ENCODE peak calls at places on chromosomes 5 and 9, in four cellular contexts. N is A549, Y is HepG2, F is K562. O is an unnamed sample.

GRCh38 chr5:78787763-78788162 is 139.2 kb upstream of the LHFPL2 start:
- DNase-seq in N (no peak), Y (no peak), F (no peak), O (peak; percentile 82)

GRCh38 chr9:36100532-36100931 is 36.0 kb upstream of the GLIPR2 start:
- DNase-seq in N (no peak), Y (no peak), F (no peak), O (no peak)

GRCh38 chr9:105157178-105157583 is 87.3 kb upstream of the SLC44A1 start:
- DNase-seq in N (peak; percentile 80), Y (peak; percentile 24), F (peak; percentile 14), O (peak; percentile 63)

GRCh38 chr9:126690431-126691051 is 76.8 kb downstream of the LMX1B start:
- DNase-seq in N (peak; percentile 76), Y (no peak), F (peak; percentile 66), O (no peak)

GRCh38 chr9:19149230-19149629 is 21.9 kb upstream of the PLIN2 start:
- DNase-seq in N (no peak), Y (no peak), F (no peak), O (no peak)

GRCh38 chr5:132001647-132002561 is 9.6 kb downstream of the ACSL6 start:
- DNase-seq in N (no peak), Y (peak; percentile 97), F (no peak), O (no peak)

GRCh38 chr5:180097163-180097894 is 25.8 kb upstream of the RNF130 start:
- DNase-seq in N (no peak), Y (no peak), F (no peak), O (no peak)

GRCh38 chr9:11148189-11148588 is 535.4 kb upstream of the PTPRD start:
- DNase-seq in N (no peak), Y (no peak), F (no peak), O (no peak)

GRCh38 chr5:57683036-57683600 is 200.5 kb upstream of the ACTBL2 start:
- DNase-seq in N (no peak), Y (no peak), F (no peak), O (no peak)

GRCh38 chr5:66585291-66585690 is 10.9 kb upstream of the MAST4 start:
- DNase-seq in N (no peak), Y (no peak), F (no peak), O (no peak)

DNA sequence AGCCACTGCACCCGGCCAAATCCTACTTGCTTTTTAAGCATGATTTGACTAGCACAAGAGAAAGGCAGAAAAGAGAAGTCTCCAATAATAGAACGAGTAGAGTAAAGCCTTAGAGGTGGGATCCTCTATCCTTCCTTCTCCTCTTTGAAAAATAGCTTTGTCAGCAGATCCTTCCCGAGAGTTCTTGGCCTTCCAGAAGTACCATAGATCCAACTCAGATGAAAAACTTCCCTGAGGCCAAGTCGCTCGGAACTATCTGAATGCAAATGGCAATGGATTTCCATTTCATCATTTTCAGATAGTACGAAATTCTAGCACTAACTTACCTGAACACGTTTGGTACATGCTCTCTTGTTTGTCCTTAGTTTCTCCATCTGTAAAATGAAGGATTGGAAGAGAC is 52.0 kb upstream of the SLIT3 start:
- DNase-seq in N (no peak), Y (no peak), F (no peak), O (no peak)
- TF ChIP-seq JUN in N (no peak), Y (no peak), F (no peak), O (no peak)

GRCh38 chr5:96031811-96032261 is 70.2 kb upstream of the ELL2 start:
- DNase-seq in N (no peak), Y (no peak), F (no peak), O (no peak)
- TF ChIP-seq MYC in N (no peak), Y (no peak), F (no peak), O (no peak)

GRCh38 chr5:91849069-91849468 is 466.0 kb upstream of the ARRDC3 start:
- DNase-seq in N (no peak), Y (no peak), F (no peak), O (no peak)

GRCh38 chr5:91851670-91852069 is 468.6 kb upstream of the ARRDC3 start:
- DNase-seq in N (no peak), Y (no peak), F (no peak), O (no peak)

GRCh38 chr5:91850031-91850430 is 466.9 kb upstream of the ARRDC3 start:
- DNase-seq in N (no peak), Y (no peak), F (no peak), O (no peak)

GRCh38 chr5:91848453-91848852 is 465.3 kb upstream of the ARRDC3 start:
- DNase-seq in N (peak; percentile 36), Y (peak; percentile 2), F (no peak), O (no peak)
- TF ChIP-seq JUN in N (peak; percentile 18), Y (no peak), F (no peak), O (peak; percentile 12)

GRCh38 chr9:83533296-83533695 is 4.9 kb downstream of the FRMD3 start:
- DNase-seq in N (no peak), Y (no peak), F (no peak), O (no peak)
- TF ChIP-seq MYC in N (no peak), Y (no peak), F (no peak), O (no peak)

GRCh38 chr5:125559296-125559695 is 812.9 kb upstream of the ZNF608 start:
- DNase-seq in N (peak; percentile 19), Y (no peak), F (no peak), O (peak; percentile 99)
- TF ChIP-seq JUN in N (no peak), Y (no peak), F (no peak), O (peak; percentile 80)

GRCh38 chr5:140402258-140403074 is 833 bp downstream of the ANKHD1 start:
- DNase-seq in N (peak; percentile 44), Y (peak; percentile 85), F (peak; percentile 76), O (peak; percentile 71)
- TF ChIP-seq MYC in N (no peak), Y (no peak), F (no peak), O (no peak)

DNA sequence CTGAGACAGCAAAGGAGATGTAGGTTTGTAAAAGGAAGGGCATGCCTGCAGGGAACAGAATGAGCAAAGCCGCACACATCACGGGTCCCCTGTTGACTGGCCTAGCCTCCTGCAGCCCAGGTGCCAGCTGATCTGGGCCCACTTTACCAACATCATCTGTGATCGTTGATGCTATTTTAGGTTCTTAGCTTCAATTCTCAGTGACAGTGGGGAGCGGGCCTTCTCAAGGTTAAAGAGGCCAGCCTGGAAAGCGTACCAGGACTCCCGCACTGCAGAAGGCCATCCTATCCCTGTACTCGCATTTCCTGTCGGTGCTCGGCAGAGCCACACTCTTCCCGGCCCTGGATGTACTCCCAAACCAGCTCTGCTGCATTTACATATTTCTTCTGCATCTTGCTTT is 213.5 kb upstream of the IRX1 start:
- DNase-seq in N (no peak), Y (no peak), F (no peak), O (no peak)
- TF ChIP-seq JUN in N (no peak), Y (no peak), F (no peak), O (no peak)

GRCh38 chr9:130542038-130542437 is 37.3 kb upstream of the FUBP3 start:
- DNase-seq in N (no peak), Y (no peak), F (no peak), O (no peak)

GRCh38 chr9:130544364-130544763 is 35.0 kb upstream of the FUBP3 start:
- DNase-seq in N (no peak), Y (no peak), F (no peak), O (no peak)

GRCh38 chr9:130541533-130541932 is 37.8 kb upstream of the FUBP3 start:
- DNase-seq in N (no peak), Y (no peak), F (no peak), O (no peak)

GRCh38 chr9:130539473-130540223 is 39.7 kb upstream of the FUBP3 start:
- DNase-seq in N (peak; percentile 42), Y (no peak), F (no peak), O (peak; percentile 39)

GRCh38 chr9:130542457-130543228 is 36.7 kb upstream of the FUBP3 start:
- DNase-seq in N (peak; percentile 30), Y (no peak), F (peak; percentile 35), O (no peak)
- TF ChIP-seq MYC in N (no peak), Y (no peak), F (no peak), O (no peak)

GRCh38 chr5:1349246-1349645 is 4.3 kb upstream of the CLPTM1L start:
- DNase-seq in N (no peak), Y (no peak), F (peak; percentile 36), O (no peak)
- TF ChIP-seq JUN in N (no peak), Y (no peak), F (no peak), O (no peak)